ENCODE peak calls at places on chromosomes 16 and 17, in six cellular contexts. B, R, S, O, J and D are unnamed samples.

GRCh38 chr16:14003119-14003570 is 68.0 kb upstream of the MRTFB start:
- DNase-seq in B (no peak), R (peak; percentile 89), S (peak; percentile 90), O (peak; percentile 11), J (peak; percentile 81), D (peak; percentile 93)

GRCh38 chr16:12515346-12515745 is 288.3 kb downstream of the CPPED1 start:
- DNase-seq in B (no peak), R (no peak), S (no peak), O (no peak), J (no peak), D (no peak)

GRCh38 chr17:74297941-74298340 is 23.9 kb downstream of the DNAI2 start:
- DNase-seq in B (no peak), R (no peak), S (no peak), O (no peak), J (no peak), D (no peak)

GRCh38 chr16:3866703-3867431 is 13.6 kb downstream of the CREBBP start:
- DNase-seq in B (no peak), R (no peak), S (no peak), O (no peak), J (no peak), D (no peak)

GRCh38 chr17:28991779-28992178 is 14.1 kb downstream of the SEZ6 start:
- DNase-seq in B (no peak), R (no peak), S (no peak), O (no peak), J (no peak), D (no peak)

GRCh38 chr17:76246080-76247066 is 6.1 kb upstream of the RNF157 start:
- DNase-seq in B (no peak), R (no peak), S (no peak), O (no peak), J (no peak), D (peak; percentile 64)

GRCh38 chr16:30934827-30935557 is 11.6 kb downstream of the FBXL19 start:
- DNase-seq in B (no peak), R (no peak), S (no peak), O (no peak), J (peak; percentile 64), D (peak; percentile 64)

GRCh38 chr17:7334938-7335538 is 1.3 kb upstream of the ACAP1 start:
- DNase-seq in B (no peak), R (no peak), S (no peak), O (no peak), J (no peak), D (no peak)

GRCh38 chr17:32523827-32524552 is 37.2 kb downstream of the CDK5R1 start:
- DNase-seq in B (no peak), R (peak; percentile 24), S (no peak), O (no peak), J (no peak), D (no peak)

GRCh38 chr16:11212819-11213196 is 43.2 kb downstream of the SOCS1 start:
- DNase-seq in B (no peak), R (no peak), S (no peak), O (no peak), J (no peak), D (no peak)

GRCh38 chr16:89863741-89864391 is 9.5 kb upstream of the TCF25 start:
- DNase-seq in B (no peak), R (no peak), S (peak; percentile 45), O (no peak), J (no peak), D (peak; percentile 21)

GRCh38 chr17:11644265-11645212 is 46.3 kb downstream of the DNAH9 start:
- DNase-seq in B (peak; percentile 6), R (no peak), S (peak; percentile 94), O (peak; percentile 60), J (peak; percentile 70), D (peak; percentile 66)

GRCh38 chr17:73307130-73307529 is 4.7 kb downstream of the CDC42EP4 start:
- DNase-seq in B (no peak), R (no peak), S (peak; percentile 70), O (no peak), J (no peak), D (no peak)

GRCh38 chr16:76947694-76948093 is 243.3 kb upstream of the MON1B start:
- DNase-seq in B (no peak), R (no peak), S (peak; percentile 40), O (no peak), J (peak; percentile 5), D (peak; percentile 46)

GRCh38 chr17:32323784-32324590 is 18.0 kb downstream of the C17orf75 start:
- DNase-seq in B (no peak), R (no peak), S (peak; percentile 62), O (no peak), J (peak; percentile 50), D (no peak)

GRCh38 chr17:35588196-35588920 is 1.2 kb downstream of the AP2B1 start:
- DNase-seq in B (no peak), R (no peak), S (no peak), O (no peak), J (no peak), D (peak; percentile 63)

GRCh38 chr16:2001035-2001434 is 8.6 kb downstream of the ZNF598 start:
- DNase-seq in B (no peak), R (no peak), S (no peak), O (no peak), J (no peak), D (no peak)

GRCh38 chr17:10295728-10296343 is 77.0 kb downstream of the MYH13 start:
- DNase-seq in B (no peak), R (no peak), S (peak; percentile 74), O (peak; percentile 8), J (peak; percentile 49), D (peak; percentile 78)

GRCh38 chr17:48970865-48971687 is 2.7 kb upstream of the GIP start:
- DNase-seq in B (no peak), R (no peak), S (no peak), O (no peak), J (no peak), D (no peak)